ENCODE peak calls at places on chromosome 13, in five cellular contexts. Y is GM12865, T is psoas muscle, K is nephron progenitor cell, Z is HFF-Myc. E is an unnamed sample.

GRCh38 chr13:75867718-75868117 is 231.6 kb downstream of the LMO7 start:
- DNase-seq in Y (no peak), T (no peak), K (no peak), Z (no peak), E (no peak)

GRCh38 chr13:26499209-26499601 is 58.3 kb upstream of the WASF3 start:
- DNase-seq in Y (no peak), T (no peak), K (no peak), Z (no peak), E (no peak)

GRCh38 chr13:42038661-42039456 is 9.6 kb upstream of the DGKH start:
- DNase-seq in Y (no peak), T (no peak), K (no peak), Z (no peak), E (no peak)

GRCh38 chr13:41506312-41506711 is 49.0 kb downstream of the RGCC start:
- DNase-seq in Y (no peak), T (no peak), K (no peak), Z (no peak), E (no peak)

GRCh38 chr13:21435710-21436151 is 23.4 kb downstream of the ZDHHC20 start:
- DNase-seq in Y (peak), T (no peak), K (no peak), Z (peak), E (no peak)

GRCh38 chr13:105948143-105948542 is 587.3 kb downstream of the EFNB2 start:
- DNase-seq in Y (no peak), T (no peak), K (no peak), Z (no peak), E (no peak)

GRCh38 chr13:33323766-33324525 is 38.4 kb upstream of the STARD13 start:
- DNase-seq in Y (no peak), T (no peak), K (no peak), Z (no peak), E (no peak)

GRCh38 chr13:67052550-67053237 is 177.4 kb downstream of the PCDH9 start:
- DNase-seq in Y (no peak), T (no peak), K (no peak), Z (no peak), E (no peak)

GRCh38 chr13:102484329-102484728 is 82.5 kb upstream of the FGF14 start:
- DNase-seq in Y (no peak), T (no peak), K (no peak), Z (no peak), E (no peak)

GRCh38 chr13:114107686-114108081 is 24.7 kb downstream of the RASA3 start:
- DNase-seq in Y (no peak), T (peak), K (no peak), Z (no peak), E (no peak)

GRCh38 chr13:36973621-36974268 is 25.4 kb downstream of the ALG5 start:
- DNase-seq in Y (peak), T (no peak), K (no peak), Z (no peak), E (no peak)

GRCh38 chr13:29758591-29759114 is 91.8 kb downstream of the UBL3 start:
- DNase-seq in Y (peak), T (no peak), K (no peak), Z (no peak), E (no peak)

GRCh38 chr13:71358218-71358617 is 508.8 kb downstream of the DACH1 start:
- DNase-seq in Y (no peak), T (no peak), K (no peak), Z (no peak), E (no peak)

GRCh38 chr13:85798999-85799646 is at the start of gene SLITRK6:
- DNase-seq in Y (no peak), T (no peak), K (peak), Z (peak), E (no peak)

GRCh38 chr13:32311188-32311897 is 3.8 kb downstream of the ZAR1L start:
- DNase-seq in Y (no peak), T (peak), K (no peak), Z (no peak), E (no peak)

GRCh38 chr13:77874406-77874805 is 44.2 kb downstream of the EDNRB start:
- DNase-seq in Y (no peak), T (no peak), K (no peak), Z (no peak), E (no peak)

GRCh38 chr13:25394661-25395060 is 22.9 kb downstream of the ATP8A2 start:
- DNase-seq in Y (no peak), T (no peak), K (no peak), Z (no peak), E (no peak)

GRCh38 chr13:24737042-24737441 is 26.9 kb upstream of the RNF17 start:
- DNase-seq in Y (no peak), T (no peak), K (no peak), Z (no peak), E (no peak)

GRCh38 chr13:112233256-112233655 is 142.9 kb upstream of the SPACA7 start:
- DNase-seq in Y (no peak), T (no peak), K (no peak), Z (no peak), E (no peak)

GRCh38 chr13:106276876-106277275 is 258.6 kb downstream of the EFNB2 start:
- DNase-seq in Y (no peak), T (no peak), K (no peak), Z (no peak), E (no peak)

GRCh38 chr13:111853766-111854165 is 213.2 kb upstream of the SOX1 start:
- DNase-seq in Y (no peak), T (no peak), K (no peak), Z (no peak), E (no peak)

GRCh38 chr13:35411059-35411744 is 65.3 kb downstream of the MAB21L1 start:
- DNase-seq in Y (no peak), T (no peak), K (no peak), Z (no peak), E (no peak)

GRCh38 chr13:43953370-43953769 is 73.7 kb downstream of the LACC1 start:
- DNase-seq in Y (no peak), T (no peak), K (no peak), Z (no peak), E (no peak)

GRCh38 chr13:102563267-102563666 is 33.5 kb upstream of the TPP2 start:
- DNase-seq in Y (no peak), T (no peak), K (no peak), Z (no peak), E (no peak)

GRCh38 chr13:78258304-78258703 is 339.7 kb upstream of the EDNRB start:
- DNase-seq in Y (no peak), T (no peak), K (no peak), Z (no peak), E (no peak)

GRCh38 chr13:111900390-111901180 is 166.4 kb upstream of the SOX1 start:
- DNase-seq in Y (no peak), T (no peak), K (no peak), Z (no peak), E (no peak)

GRCh38 chr13:23509781-23510543 is 60.2 kb upstream of the TNFRSF19 start:
- DNase-seq in Y (no peak), T (no peak), K (no peak), Z (no peak), E (no peak)

GRCh38 chr13:52723181-52723580 is 16.4 kb downstream of the CNMD start:
- DNase-seq in Y (no peak), T (no peak), K (no peak), Z (no peak), E (no peak)

GRCh38 chr13:36163303-36163702 is 32.1 kb upstream of the DCLK1 start:
- DNase-seq in Y (no peak), T (no peak), K (no peak), Z (no peak), E (no peak)

GRCh38 chr13:75364131-75364713 is 117.7 kb downstream of the TBC1D4 start:
- DNase-seq in Y (no peak), T (no peak), K (no peak), Z (no peak), E (no peak)

GRCh38 chr13:20360041-20360491 is 127.9 kb upstream of the GJB6 start:
- DNase-seq in Y (no peak), T (no peak), K (no peak), Z (no peak), E (no peak)

GRCh38 chr13:40595693-40596092 is 70.7 kb downstream of the FOXO1 start:
- DNase-seq in Y (no peak), T (no peak), K (no peak), Z (no peak), E (no peak)

GRCh38 chr13:79385694-79386093 is 20.4 kb downstream of the RBM26 start:
- DNase-seq in Y (peak), T (no peak), K (no peak), Z (no peak), E (no peak)

GRCh38 chr13:100527644-100528043 is 60.9 kb downstream of the GGACT start:
- DNase-seq in Y (no peak), T (no peak), K (no peak), Z (no peak), E (no peak)

GRCh38 chr13:91572439-91572838 is 174.0 kb downstream of the GPC5 start:
- DNase-seq in Y (no peak), T (no peak), K (no peak), Z (no peak), E (no peak)

GRCh38 chr13:74883834-74884233 is 598.1 kb downstream of the TBC1D4 start:
- DNase-seq in Y (no peak), T (no peak), K (no peak), Z (no peak), E (no peak)

GRCh38 chr13:20174656-20175405 is 14.0 kb upstream of the GJA3 start:
- DNase-seq in Y (peak), T (peak), K (no peak), Z (peak), E (no peak)

GRCh38 chr13:110922506-110922905 is 7.6 kb upstream of the ANKRD10 start:
- DNase-seq in Y (no peak), T (no peak), K (no peak), Z (no peak), E (no peak)

GRCh38 chr13:24982333-24982999 is 113.5 kb upstream of the PABPC3 start:
- DNase-seq in Y (no peak), T (no peak), K (no peak), Z (no peak), E (no peak)

DNA sequence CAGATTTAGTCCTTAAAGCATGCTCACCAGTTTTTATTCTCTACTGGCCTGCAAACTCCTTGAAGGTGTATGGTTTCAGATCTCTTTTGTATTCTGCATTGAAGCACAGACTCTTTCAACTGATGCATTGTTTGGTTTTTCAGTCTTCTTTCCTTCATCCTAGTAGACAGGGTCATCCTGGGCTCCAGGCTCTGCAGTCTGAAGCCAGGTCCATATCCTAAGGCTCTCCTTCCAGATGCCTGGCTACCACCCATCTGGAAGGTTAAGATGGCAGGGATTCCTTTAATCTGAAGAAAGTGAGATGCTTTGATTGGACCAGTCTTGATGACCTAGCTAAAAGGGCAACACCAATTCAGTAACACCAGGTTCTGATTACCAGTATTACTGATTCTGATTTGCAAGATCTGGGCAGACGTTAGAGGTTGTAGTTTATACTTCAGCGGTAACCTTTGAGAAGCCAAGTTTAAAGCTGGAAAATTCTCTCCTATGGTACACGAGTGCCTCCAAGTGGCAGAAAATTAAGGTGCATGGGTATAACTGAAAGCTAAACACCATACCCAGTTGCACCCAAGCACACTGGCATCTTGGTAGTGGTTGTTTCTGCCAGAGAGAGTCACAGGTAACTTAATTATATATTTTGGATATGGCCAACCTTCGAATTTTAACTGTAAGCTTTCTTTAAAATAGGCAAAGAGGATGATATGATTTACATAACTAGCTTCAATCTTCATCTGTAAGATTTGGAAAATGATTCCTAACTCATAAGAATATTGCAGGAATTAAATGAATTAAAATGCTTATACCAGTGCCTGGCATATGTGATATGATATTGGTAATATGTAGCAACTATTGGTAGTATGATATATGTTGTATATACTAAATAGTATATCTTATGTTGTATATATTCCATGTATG is 1651.9 kb upstream of the MIR17HG start:
- DNase-seq in Y (peak), T (no peak), K (peak), Z (no peak), E (peak)
- TF ChIP-seq CTCF in Y (peak), T (peak), K (peak), Z (no peak), E (peak)

GRCh38 chr13:28355046-28355821 is 139.7 kb downstream of the FLT1 start:
- DNase-seq in Y (no peak), T (no peak), K (no peak), Z (no peak), E (no peak)
- TF ChIP-seq CTCF in Y (no peak), T (no peak), K (no peak), Z (no peak), E (no peak)

DNA sequence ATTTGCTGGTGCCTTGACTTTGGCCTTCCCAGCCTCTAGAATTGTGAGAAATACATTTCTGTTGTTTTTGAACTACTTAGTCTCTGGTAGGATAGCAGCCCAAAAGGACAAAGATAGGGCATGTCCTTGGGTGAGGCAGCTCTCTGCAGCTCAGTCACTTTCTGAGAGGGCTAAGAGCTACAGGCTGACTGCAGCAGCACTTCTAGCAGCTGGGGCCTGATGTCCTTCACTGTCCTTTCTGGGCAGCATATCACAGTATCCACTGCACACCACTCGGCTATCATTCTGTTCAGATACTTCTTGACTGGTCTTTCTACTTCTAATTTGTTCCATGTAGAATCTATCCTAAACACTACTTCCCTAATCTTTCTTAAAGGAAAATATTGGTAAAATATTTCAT is 68.5 kb upstream of the CLDN10 start:
- DNase-seq in Y (no peak), T (no peak), K (no peak), Z (no peak), E (no peak)
- TF ChIP-seq CTCF in Y (no peak), T (no peak), K (no peak), Z (no peak), E (no peak)

GRCh38 chr13:109155301-109155761 is 525.9 kb downstream of the MYO16 start:
- DNase-seq in Y (no peak), T (no peak), K (no peak), Z (no peak), E (no peak)
- TF ChIP-seq CTCF in Y (no peak), T (no peak), K (no peak), Z (no peak), E (no peak)

E was measured in neural crest cell.